ENCODE peak calls at places on chromosomes 6 and 20, in eight cellular contexts. S, G, Q, L, A, W, D and P are unnamed samples.

GRCh38 chr20:52279667-52280180 is 88.1 kb upstream of the ZFP64 start:
- DNase-seq in S (no peak), G (no peak), Q (no peak), L (no peak), A (no peak), W (no peak), D (no peak), P (no peak)

GRCh38 chr6:2124260-2124709 is 121.1 kb downstream of the GMDS start:
- DNase-seq in S (no peak), G (no peak), Q (no peak), L (no peak), A (peak; percentile 98), W (no peak), D (peak; percentile 26), P (no peak)

GRCh38 chr20:25525857-25526256 is 59.5 kb downstream of the NINL start:
- DNase-seq in S (peak; percentile 35), G (no peak), Q (no peak), L (peak; percentile 90), A (no peak), W (no peak), D (peak; percentile 94), P (no peak)

GRCh38 chr6:31734247-31734702 is 2.1 kb downstream of the CLIC1 start:
- DNase-seq in S (no peak), G (no peak), Q (no peak), L (no peak), A (no peak), W (no peak), D (no peak), P (no peak)

GRCh38 chr6:12039540-12040459 is 27.7 kb downstream of the HIVEP1 start:
- DNase-seq in S (no peak), G (no peak), Q (no peak), L (no peak), A (no peak), W (no peak), D (no peak), P (no peak)

GRCh38 chr20:25220021-25220730 is 24.7 kb downstream of the ENTPD6 start:
- DNase-seq in S (no peak), G (no peak), Q (no peak), L (no peak), A (no peak), W (no peak), D (no peak), P (peak; percentile 15)

GRCh38 chr6:48084201-48084600 is 26.8 kb downstream of the PTCHD4 start:
- DNase-seq in S (no peak), G (no peak), Q (no peak), L (no peak), A (no peak), W (no peak), D (no peak), P (no peak)

GRCh38 chr6:151716446-151717047 is 90.9 kb upstream of the ESR1 start:
- DNase-seq in S (no peak), G (no peak), Q (peak; percentile 78), L (no peak), A (no peak), W (no peak), D (peak; percentile 33), P (no peak)

GRCh38 chr6:5759571-5759970 is 247.2 kb downstream of the NRN1 start:
- DNase-seq in S (no peak), G (no peak), Q (peak; percentile 5), L (no peak), A (no peak), W (no peak), D (no peak), P (no peak)

GRCh38 chr20:14336667-14337066 is 745 bp downstream of the FLRT3 start:
- DNase-seq in S (peak; percentile 20), G (no peak), Q (peak; percentile 58), L (no peak), A (no peak), W (no peak), D (peak; percentile 45), P (no peak)

GRCh38 chr6:159758031-159759001 is 3.5 kb upstream of the ACAT2 start:
- DNase-seq in S (peak; percentile 16), G (no peak), Q (peak; percentile 58), L (no peak), A (no peak), W (no peak), D (peak; percentile 77), P (peak; percentile 16)

GRCh38 chr6:6351626-6352025 is 31.2 kb upstream of the F13A1 start:
- DNase-seq in S (no peak), G (no peak), Q (no peak), L (no peak), A (no peak), W (no peak), D (peak; percentile 38), P (no peak)

GRCh38 chr20:11394145-11394833 is 523.4 kb upstream of the BTBD3 start:
- DNase-seq in S (no peak), G (no peak), Q (no peak), L (no peak), A (no peak), W (no peak), D (peak; percentile 92), P (no peak)

GRCh38 chr6:157107915-157108651 is 215.2 kb downstream of the TMEM242 start:
- DNase-seq in S (peak; percentile 46), G (no peak), Q (no peak), L (no peak), A (peak; percentile 39), W (no peak), D (peak; percentile 91), P (peak; percentile 59)

GRCh38 chr6:44641344-44641743 is 253.8 kb downstream of the CDC5L start:
- DNase-seq in S (no peak), G (no peak), Q (no peak), L (no peak), A (no peak), W (no peak), D (peak; percentile 59), P (no peak)